ENCODE peak calls at places on chromosome 11, in four cellular contexts. X, E, K and G are unnamed samples.

GRCh38 chr11:107215006-107215405 is 196.7 kb upstream of the GUCY1A2 start:
- DNase-seq in X (no peak), E (no peak), K (no peak), G (no peak)

GRCh38 chr11:115981814-115982471 is 477.7 kb upstream of the CADM1 start:
- DNase-seq in X (no peak), E (no peak), K (no peak), G (no peak)

GRCh38 chr11:63999349-64000025 is 13.2 kb downstream of the OTUB1 start:
- DNase-seq in X (peak), E (no peak), K (no peak), G (peak)

GRCh38 chr11:65487467-65488272 is 11.2 kb upstream of the MALAT1 start:
- DNase-seq in X (peak), E (no peak), K (peak), G (peak)

GRCh38 chr11:63499874-63500273 is 6.0 kb upstream of the LGALS12 start:
- DNase-seq in X (no peak), E (no peak), K (no peak), G (no peak)

GRCh38 chr11:125431009-125431408 is 65.1 kb downstream of the FEZ1 start:
- DNase-seq in X (no peak), E (no peak), K (no peak), G (no peak)

GRCh38 chr11:106276859-106277436 is 199.5 kb downstream of the AASDHPPT start:
- DNase-seq in X (no peak), E (no peak), K (no peak), G (no peak)

GRCh38 chr11:94928146-94928995 is 45.0 kb downstream of the CWC15 start:
- DNase-seq in X (no peak), E (no peak), K (no peak), G (no peak)

GRCh38 chr11:109798521-109798920 is 294.7 kb upstream of the ZC3H12C start:
- DNase-seq in X (no peak), E (no peak), K (no peak), G (no peak)

GRCh38 chr11:33926954-33927552 is 35.2 kb upstream of the LMO2 start:
- DNase-seq in X (no peak), E (no peak), K (no peak), G (peak)

GRCh38 chr11:124669193-124669592 is 4.3 kb downstream of the SIAE start:
- DNase-seq in X (peak), E (no peak), K (peak), G (peak)

GRCh38 chr11:115242982-115243381 is 261.2 kb downstream of the CADM1 start:
- DNase-seq in X (no peak), E (no peak), K (no peak), G (no peak)

GRCh38 chr11:42170601-42171000 is 711.1 kb upstream of the LRRC4C start:
- DNase-seq in X (no peak), E (no peak), K (no peak), G (no peak)

GRCh38 chr11:107413352-107413751 is 44.3 kb downstream of the CWF19L2 start:
- DNase-seq in X (no peak), E (no peak), K (no peak), G (no peak)

GRCh38 chr11:75072582-75072981 is 24.1 kb downstream of the OR2AT4 start:
- DNase-seq in X (no peak), E (no peak), K (peak), G (no peak)

GRCh38 chr11:120985718-120986569 is 38.0 kb upstream of the TBCEL start:
- DNase-seq in X (peak), E (no peak), K (peak), G (peak)

GRCh38 chr11:59614277-59615131 is 1.1 kb downstream of the OSBP start:
- DNase-seq in X (no peak), E (no peak), K (no peak), G (peak)

GRCh38 chr11:122439911-122440782 is 215.4 kb upstream of the UBASH3B start:
- DNase-seq in X (peak), E (no peak), K (peak), G (no peak)

GRCh38 chr11:128888034-128888985 is 2.8 kb upstream of the KCNJ5 start:
- DNase-seq in X (no peak), E (no peak), K (no peak), G (no peak)

GRCh38 chr11:13473013-13473722 is 10.1 kb upstream of the BTBD10 start:
- DNase-seq in X (no peak), E (no peak), K (no peak), G (no peak)

GRCh38 chr11:21295508-21295907 is 626.1 kb downstream of the NELL1 start:
- DNase-seq in X (no peak), E (no peak), K (no peak), G (no peak)

GRCh38 chr11:97557399-97557798 is 1167.6 kb downstream of the JRKL start:
- DNase-seq in X (no peak), E (no peak), K (no peak), G (no peak)

GRCh38 chr11:92739020-92739419 is 230.4 kb upstream of the MTNR1B start:
- DNase-seq in X (no peak), E (no peak), K (no peak), G (no peak)

GRCh38 chr11:44634401-44635281 is 69.2 kb downstream of the CD82 start:
- DNase-seq in X (peak), E (no peak), K (no peak), G (peak)

GRCh38 chr11:70727899-70728620 is 329.7 kb downstream of the CTTN start:
- DNase-seq in X (no peak), E (no peak), K (no peak), G (no peak)

GRCh38 chr11:130979386-130979972 is 63.2 kb upstream of the SNX19 start:
- DNase-seq in X (no peak), E (no peak), K (no peak), G (peak)
- TF ChIP-seq TCF7 in X (no peak), E (no peak), K (no peak), G (no peak)

GRCh38 chr11:23288001-23288783 is 427.9 kb upstream of the CCDC179 start:
- DNase-seq in X (no peak), E (no peak), K (no peak), G (no peak)
- TF ChIP-seq TCF7 in X (no peak), E (no peak), K (no peak), G (no peak)

GRCh38 chr11:60825118-60825517 is 16.8 kb upstream of the CCDC86 start:
- DNase-seq in X (no peak), E (no peak), K (no peak), G (no peak)
- TF ChIP-seq TCF7 in X (no peak), E (no peak), K (no peak), G (no peak)

GRCh38 chr11:46513934-46514342 is 79.9 kb downstream of the AMBRA1 start:
- DNase-seq in X (no peak), E (no peak), K (no peak), G (peak)
- TF ChIP-seq TCF7 in X (no peak), E (no peak), K (no peak), G (no peak)